ENCODE peak calls at places on chromosomes 11 and 22, in seven cellular contexts. One of them, this sample, is unnamed.

GRCh38 chr11:106961518-106961917 is 56.8 kb downstream of the GUCY1A2 start:
- DNase-seq in A549: no peak
- DNase-seq in tibial nerve: no peak
- DNase-seq in aorta: no peak
- DNase-seq in astrocyte of the cerebellum: peak
- DNase-seq in spleen: no peak
- DNase-seq in lower lobe of right lung: no peak
- DNase-seq in this sample: peak

GRCh38 chr11:129440028-129440630 is 64.5 kb downstream of the BARX2 start:
- DNase-seq in A549: no peak
- DNase-seq in tibial nerve: no peak
- DNase-seq in aorta: no peak
- DNase-seq in astrocyte of the cerebellum: no peak
- DNase-seq in spleen: no peak
- DNase-seq in lower lobe of right lung: no peak
- DNase-seq in this sample: no peak

GRCh38 chr11:10906521-10906920 is 48.7 kb upstream of the ZBED5 start:
- DNase-seq in A549: no peak
- DNase-seq in tibial nerve: no peak
- DNase-seq in aorta: no peak
- DNase-seq in astrocyte of the cerebellum: no peak
- DNase-seq in spleen: no peak
- DNase-seq in lower lobe of right lung: no peak
- DNase-seq in this sample: no peak

GRCh38 chr22:21726650-21727049 is 8.9 kb downstream of the YPEL1 start:
- DNase-seq in A549: peak
- DNase-seq in tibial nerve: no peak
- DNase-seq in aorta: no peak
- DNase-seq in astrocyte of the cerebellum: no peak
- DNase-seq in spleen: no peak
- DNase-seq in lower lobe of right lung: no peak
- DNase-seq in this sample: no peak

GRCh38 chr11:31702966-31703365 is 108.2 kb downstream of the PAX6 start:
- DNase-seq in A549: peak
- DNase-seq in tibial nerve: no peak
- DNase-seq in aorta: no peak
- DNase-seq in astrocyte of the cerebellum: no peak
- DNase-seq in spleen: no peak
- DNase-seq in lower lobe of right lung: no peak
- DNase-seq in this sample: no peak

GRCh38 chr11:78954261-78954660 is 379.6 kb upstream of the NARS2 start:
- DNase-seq in A549: no peak
- DNase-seq in tibial nerve: no peak
- DNase-seq in aorta: no peak
- DNase-seq in astrocyte of the cerebellum: no peak
- DNase-seq in spleen: no peak
- DNase-seq in lower lobe of right lung: no peak
- DNase-seq in this sample: no peak

GRCh38 chr22:17106161-17106784 is 14.9 kb downstream of the TMEM121B start:
- DNase-seq in A549: no peak
- DNase-seq in tibial nerve: no peak
- DNase-seq in aorta: peak
- DNase-seq in astrocyte of the cerebellum: no peak
- DNase-seq in spleen: peak
- DNase-seq in lower lobe of right lung: no peak
- DNase-seq in this sample: no peak

GRCh38 chr11:96426356-96427103 is 36.7 kb downstream of the JRKL start:
- DNase-seq in A549: peak
- DNase-seq in tibial nerve: no peak
- DNase-seq in aorta: no peak
- DNase-seq in astrocyte of the cerebellum: peak
- DNase-seq in spleen: no peak
- DNase-seq in lower lobe of right lung: no peak
- DNase-seq in this sample: peak

GRCh38 chr22:21761994-21762680 is 26.5 kb upstream of the YPEL1 start:
- DNase-seq in A549: no peak
- DNase-seq in tibial nerve: no peak
- DNase-seq in aorta: peak
- DNase-seq in astrocyte of the cerebellum: no peak
- DNase-seq in spleen: peak
- DNase-seq in lower lobe of right lung: no peak
- DNase-seq in this sample: no peak

GRCh38 chr22:30208631-30209603 is 37.6 kb downstream of the LIF start:
- DNase-seq in A549: no peak
- DNase-seq in tibial nerve: peak
- DNase-seq in aorta: peak
- DNase-seq in astrocyte of the cerebellum: no peak
- DNase-seq in spleen: no peak
- DNase-seq in lower lobe of right lung: no peak
- DNase-seq in this sample: peak

GRCh38 chr11:132187391-132187790 is 817.0 kb downstream of the NTM start:
- DNase-seq in A549: no peak
- DNase-seq in tibial nerve: no peak
- DNase-seq in aorta: no peak
- DNase-seq in astrocyte of the cerebellum: no peak
- DNase-seq in spleen: no peak
- DNase-seq in lower lobe of right lung: no peak
- DNase-seq in this sample: no peak

GRCh38 chr22:31443516-31443915 is 44.1 kb downstream of the DRG1 start:
- DNase-seq in A549: no peak
- DNase-seq in tibial nerve: no peak
- DNase-seq in aorta: no peak
- DNase-seq in astrocyte of the cerebellum: no peak
- DNase-seq in spleen: no peak
- DNase-seq in lower lobe of right lung: no peak
- DNase-seq in this sample: no peak

GRCh38 chr22:26828311-26828710 is 170.9 kb downstream of the MIAT start:
- DNase-seq in A549: no peak
- DNase-seq in tibial nerve: no peak
- DNase-seq in aorta: no peak
- DNase-seq in astrocyte of the cerebellum: no peak
- DNase-seq in spleen: no peak
- DNase-seq in lower lobe of right lung: no peak
- DNase-seq in this sample: no peak

GRCh38 chr11:25981998-25982397 is 349.9 kb upstream of the ANO3 start:
- DNase-seq in A549: peak
- DNase-seq in tibial nerve: peak
- DNase-seq in aorta: no peak
- DNase-seq in astrocyte of the cerebellum: peak
- DNase-seq in spleen: no peak
- DNase-seq in lower lobe of right lung: no peak
- DNase-seq in this sample: peak

GRCh38 chr11:122422707-122423106 is 232.8 kb upstream of the UBASH3B start:
- DNase-seq in A549: no peak
- DNase-seq in tibial nerve: no peak
- DNase-seq in aorta: no peak
- DNase-seq in astrocyte of the cerebellum: no peak
- DNase-seq in spleen: no peak
- DNase-seq in lower lobe of right lung: no peak
- DNase-seq in this sample: no peak

GRCh38 chr11:126655807-126656128 is 300.3 kb downstream of the ST3GAL4 start:
- DNase-seq in A549: no peak
- DNase-seq in tibial nerve: no peak
- DNase-seq in aorta: no peak
- DNase-seq in astrocyte of the cerebellum: no peak
- DNase-seq in spleen: no peak
- DNase-seq in lower lobe of right lung: no peak
- DNase-seq in this sample: no peak

GRCh38 chr11:4044971-4045646 is 49.5 kb upstream of the RRM1 start:
- DNase-seq in A549: no peak
- DNase-seq in tibial nerve: no peak
- DNase-seq in aorta: no peak
- DNase-seq in astrocyte of the cerebellum: no peak
- DNase-seq in spleen: no peak
- DNase-seq in lower lobe of right lung: no peak
- DNase-seq in this sample: no peak

GRCh38 chr22:30104501-30105156 is 24.4 kb downstream of the HORMAD2 start:
- DNase-seq in A549: no peak
- DNase-seq in tibial nerve: no peak
- DNase-seq in aorta: no peak
- DNase-seq in astrocyte of the cerebellum: no peak
- DNase-seq in spleen: no peak
- DNase-seq in lower lobe of right lung: no peak
- DNase-seq in this sample: no peak

GRCh38 chr22:38921126-38921525 is 36.3 kb upstream of the APOBEC3A start:
- DNase-seq in A549: no peak
- DNase-seq in tibial nerve: no peak
- DNase-seq in aorta: no peak
- DNase-seq in astrocyte of the cerebellum: no peak
- DNase-seq in spleen: no peak
- DNase-seq in lower lobe of right lung: peak
- DNase-seq in this sample: no peak

GRCh38 chr22:37390075-37390474 is 37.2 kb downstream of the ELFN2 start:
- DNase-seq in A549: no peak
- DNase-seq in tibial nerve: no peak
- DNase-seq in aorta: no peak
- DNase-seq in astrocyte of the cerebellum: no peak
- DNase-seq in spleen: no peak
- DNase-seq in lower lobe of right lung: no peak
- DNase-seq in this sample: no peak

GRCh38 chr11:111635706-111636045 is 33.4 kb downstream of the SIK2 start:
- DNase-seq in A549: no peak
- DNase-seq in tibial nerve: peak
- DNase-seq in aorta: no peak
- DNase-seq in astrocyte of the cerebellum: peak
- DNase-seq in spleen: no peak
- DNase-seq in lower lobe of right lung: no peak
- DNase-seq in this sample: no peak

GRCh38 chr11:119085523-119085878 is 820 bp downstream of the HMBS start:
- DNase-seq in A549: no peak
- DNase-seq in tibial nerve: no peak
- DNase-seq in aorta: peak
- DNase-seq in astrocyte of the cerebellum: no peak
- DNase-seq in spleen: no peak
- DNase-seq in lower lobe of right lung: no peak
- DNase-seq in this sample: no peak

DNA sequence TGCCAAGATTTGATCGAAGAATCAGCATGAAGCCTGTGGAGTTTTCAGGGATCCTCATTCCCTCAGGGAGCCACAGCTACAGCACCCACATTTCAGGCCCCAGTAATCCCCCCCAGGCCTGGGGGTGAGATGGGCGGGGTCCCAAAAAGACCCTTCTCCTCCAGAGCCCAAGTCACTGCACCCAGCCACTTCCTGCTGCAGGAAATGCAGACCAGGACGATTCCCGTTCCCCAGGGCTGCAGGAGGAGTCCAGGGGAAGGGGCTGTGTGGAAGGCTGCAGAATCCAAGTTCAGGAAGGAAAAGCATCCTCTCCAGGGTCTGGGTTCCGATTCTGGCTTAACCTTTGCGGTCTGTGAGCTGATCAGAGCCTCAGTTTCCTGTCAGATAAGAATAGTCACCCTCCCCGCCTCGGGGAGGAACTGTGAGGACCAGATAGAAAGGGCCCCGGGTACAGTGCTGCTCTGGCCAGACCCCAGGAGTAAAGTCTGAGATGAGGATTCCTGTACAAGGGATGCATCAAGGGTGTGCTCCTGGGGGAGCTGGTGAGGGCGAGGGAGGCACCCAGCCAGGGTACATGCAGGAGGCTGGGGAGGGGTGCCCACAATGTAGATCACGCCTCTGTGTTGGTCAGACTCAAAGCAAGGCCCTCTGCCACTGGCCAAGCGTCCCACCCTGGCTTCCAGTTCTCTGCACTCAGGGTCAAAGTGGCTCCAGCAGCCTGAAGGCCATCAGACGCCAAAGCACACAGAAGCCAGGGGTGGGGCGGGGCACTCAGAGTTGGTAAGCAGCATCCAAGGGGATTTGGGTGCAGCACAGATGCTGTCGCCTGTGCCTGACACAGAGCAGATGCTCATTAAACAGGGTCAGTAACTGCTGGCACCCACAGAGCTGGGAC is 30.1 kb upstream of the TP53I11 start:
- DNase-seq in A549: no peak
- DNase-seq in tibial nerve: no peak
- DNase-seq in aorta: peak
- DNase-seq in astrocyte of the cerebellum: no peak
- DNase-seq in spleen: peak
- DNase-seq in lower lobe of right lung: no peak
- DNase-seq in this sample: no peak
- H3K4me3 ChIP-seq in A549: no peak
- H3K4me3 ChIP-seq in tibial nerve: no peak
- H3K4me3 ChIP-seq in aorta: no peak
- H3K4me3 ChIP-seq in astrocyte of the cerebellum: no peak
- H3K4me3 ChIP-seq in spleen: no peak
- H3K4me3 ChIP-seq in lower lobe of right lung: no peak
- H3K4me3 ChIP-seq in this sample: no peak

DNA sequence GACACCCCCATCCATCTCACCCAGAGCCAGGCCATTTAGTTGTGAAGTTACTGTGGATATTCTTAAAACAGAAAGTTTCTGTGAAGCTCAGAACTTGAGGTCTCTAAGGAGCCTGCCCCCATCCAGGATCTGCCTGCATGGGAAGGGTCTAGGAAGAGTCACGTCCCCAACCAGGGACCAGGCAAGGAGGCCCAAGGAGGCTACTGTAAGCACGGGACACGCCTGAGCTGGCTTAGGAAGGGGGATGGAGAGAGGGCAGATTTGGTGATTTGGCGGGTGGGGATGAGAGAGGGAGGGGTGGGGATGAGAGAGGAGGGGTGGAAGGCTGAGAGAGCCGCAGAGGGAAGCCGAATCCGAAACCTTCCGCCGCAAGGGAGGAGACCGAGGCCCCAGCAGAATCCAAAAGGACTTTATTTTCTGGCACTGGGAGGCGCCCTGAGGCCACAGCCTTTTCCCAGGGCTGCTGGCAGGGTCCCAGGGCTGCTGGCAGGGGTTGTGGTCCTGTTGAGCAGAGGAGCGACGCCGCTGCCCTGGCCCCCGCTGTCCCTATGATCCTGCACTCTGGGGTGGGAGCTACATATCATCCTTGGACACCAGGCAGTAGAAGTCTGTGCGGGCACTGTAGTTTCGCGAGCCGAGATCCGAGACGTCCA is 9.3 kb downstream of the SIGIRR start:
- DNase-seq in A549: no peak
- DNase-seq in tibial nerve: no peak
- DNase-seq in aorta: no peak
- DNase-seq in astrocyte of the cerebellum: no peak
- DNase-seq in spleen: no peak
- DNase-seq in lower lobe of right lung: peak
- DNase-seq in this sample: no peak
- H3K4me3 ChIP-seq in A549: no peak
- H3K4me3 ChIP-seq in tibial nerve: peak
- H3K4me3 ChIP-seq in aorta: no peak
- H3K4me3 ChIP-seq in astrocyte of the cerebellum: peak
- H3K4me3 ChIP-seq in spleen: no peak
- H3K4me3 ChIP-seq in lower lobe of right lung: no peak
- H3K4me3 ChIP-seq in this sample: no peak

GRCh38 chr22:42883121-42883520 is 26.0 kb upstream of the ARFGAP3 start:
- DNase-seq in A549: no peak
- DNase-seq in tibial nerve: no peak
- DNase-seq in aorta: no peak
- DNase-seq in astrocyte of the cerebellum: no peak
- DNase-seq in spleen: no peak
- DNase-seq in lower lobe of right lung: no peak
- DNase-seq in this sample: no peak
- H3K4me3 ChIP-seq in A549: no peak
- H3K4me3 ChIP-seq in tibial nerve: no peak
- H3K4me3 ChIP-seq in aorta: no peak
- H3K4me3 ChIP-seq in astrocyte of the cerebellum: no peak
- H3K4me3 ChIP-seq in spleen: no peak
- H3K4me3 ChIP-seq in lower lobe of right lung: no peak
- H3K4me3 ChIP-seq in this sample: no peak

DNA sequence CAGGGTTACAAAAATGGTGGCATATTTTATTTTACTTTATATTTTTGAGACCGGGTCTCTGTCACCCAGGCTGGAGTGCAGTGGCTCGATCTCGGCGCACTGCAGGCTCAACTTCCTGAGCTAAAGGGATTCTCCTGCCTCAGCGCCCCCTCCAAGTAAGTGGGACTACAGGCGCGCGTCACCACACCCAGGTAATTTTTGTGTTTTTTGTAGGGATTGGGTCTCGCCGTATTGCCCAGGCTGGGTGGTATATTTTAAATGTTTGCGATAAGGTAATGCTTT is 652 bp upstream of the FOSL1 start:
- DNase-seq in A549: no peak
- DNase-seq in tibial nerve: no peak
- DNase-seq in aorta: no peak
- DNase-seq in astrocyte of the cerebellum: no peak
- DNase-seq in spleen: no peak
- DNase-seq in lower lobe of right lung: no peak
- DNase-seq in this sample: no peak
- H3K4me3 ChIP-seq in A549: peak
- H3K4me3 ChIP-seq in tibial nerve: peak
- H3K4me3 ChIP-seq in aorta: no peak
- H3K4me3 ChIP-seq in astrocyte of the cerebellum: peak
- H3K4me3 ChIP-seq in spleen: no peak
- H3K4me3 ChIP-seq in lower lobe of right lung: peak
- H3K4me3 ChIP-seq in this sample: peak

This sample was measured in HFF-Myc.